ENCODE peak calls at places on chromosome 3, in ten cellular contexts. One of them, this sample, is unnamed.

GRCh38 chr3:142647856-142648255 is 51.7 kb downstream of the PLS1 start:
- DNase-seq in stimulated activated CD8-positive, alpha-beta memory T cell treated with anti-CD3 and anti-CD28 coated beads, Interleukin-4, amount 100 ng/mL, for 24 hours: no peak
- DNase-seq in mucosa of gallbladder: no peak
- DNase-seq in mesendoderm: no peak
- DNase-seq in ELR: peak
- DNase-seq in MV-4-11: no peak
- DNase-seq in GM04504: no peak
- DNase-seq in NCI-H1105: no peak
- DNase-seq in HS-5: peak
- DNase-seq in ovary: no peak
- DNase-seq in this sample: no peak

GRCh38 chr3:99808163-99808794 is 9.4 kb upstream of the CMSS1 start:
- DNase-seq in ovary: no peak
- DNase-seq in GM04504: peak
- DNase-seq in stimulated activated CD8-positive, alpha-beta memory T cell treated with anti-CD3 and anti-CD28 coated beads, Interleukin-4, amount 100 ng/mL, for 24 hours: no peak
- DNase-seq in NCI-H1105: peak
- DNase-seq in HS-5: peak
- DNase-seq in mucosa of gallbladder: peak
- DNase-seq in ELR: peak
- DNase-seq in MV-4-11: peak
- DNase-seq in mesendoderm: peak
- DNase-seq in this sample: peak

GRCh38 chr3:23810342-23811116 is 4.8 kb downstream of the UBE2E1 start:
- DNase-seq in ovary: peak
- DNase-seq in mucosa of gallbladder: no peak
- DNase-seq in HS-5: no peak
- DNase-seq in stimulated activated CD8-positive, alpha-beta memory T cell treated with anti-CD3 and anti-CD28 coated beads, Interleukin-4, amount 100 ng/mL, for 24 hours: no peak
- DNase-seq in ELR: peak
- DNase-seq in MV-4-11: no peak
- DNase-seq in NCI-H1105: peak
- DNase-seq in mesendoderm: peak
- DNase-seq in GM04504: no peak
- DNase-seq in this sample: peak

GRCh38 chr3:127822836-127823589 is 698 bp upstream of the MGLL start:
- DNase-seq in ELR: peak
- DNase-seq in MV-4-11: peak
- DNase-seq in HS-5: no peak
- DNase-seq in GM04504: no peak
- DNase-seq in NCI-H1105: no peak
- DNase-seq in ovary: peak
- DNase-seq in stimulated activated CD8-positive, alpha-beta memory T cell treated with anti-CD3 and anti-CD28 coated beads, Interleukin-4, amount 100 ng/mL, for 24 hours: no peak
- DNase-seq in mesendoderm: no peak
- DNase-seq in mucosa of gallbladder: peak
- DNase-seq in this sample: peak

GRCh38 chr3:141401584-141402475 is 33.5 kb downstream of the ZBTB38 start:
- DNase-seq in ELR: peak
- DNase-seq in mesendoderm: peak
- DNase-seq in MV-4-11: no peak
- DNase-seq in ovary: peak
- DNase-seq in HS-5: no peak
- DNase-seq in NCI-H1105: peak
- DNase-seq in GM04504: no peak
- DNase-seq in stimulated activated CD8-positive, alpha-beta memory T cell treated with anti-CD3 and anti-CD28 coated beads, Interleukin-4, amount 100 ng/mL, for 24 hours: peak
- DNase-seq in mucosa of gallbladder: no peak
- DNase-seq in this sample: peak

GRCh38 chr3:134852132-134852531 is 57.1 kb downstream of the EPHB1 start:
- DNase-seq in mesendoderm: no peak
- DNase-seq in ovary: no peak
- DNase-seq in HS-5: no peak
- DNase-seq in ELR: no peak
- DNase-seq in NCI-H1105: no peak
- DNase-seq in GM04504: no peak
- DNase-seq in mucosa of gallbladder: no peak
- DNase-seq in stimulated activated CD8-positive, alpha-beta memory T cell treated with anti-CD3 and anti-CD28 coated beads, Interleukin-4, amount 100 ng/mL, for 24 hours: no peak
- DNase-seq in MV-4-11: no peak
- DNase-seq in this sample: peak

GRCh38 chr3:52845157-52845556 is 10.3 kb upstream of the MUSTN1 start:
- DNase-seq in MV-4-11: peak
- DNase-seq in NCI-H1105: no peak
- DNase-seq in ovary: no peak
- DNase-seq in GM04504: no peak
- DNase-seq in mucosa of gallbladder: peak
- DNase-seq in mesendoderm: no peak
- DNase-seq in stimulated activated CD8-positive, alpha-beta memory T cell treated with anti-CD3 and anti-CD28 coated beads, Interleukin-4, amount 100 ng/mL, for 24 hours: no peak
- DNase-seq in ELR: no peak
- DNase-seq in HS-5: no peak
- DNase-seq in this sample: no peak

GRCh38 chr3:152365766-152366593 is 97.3 kb downstream of the MBNL1 start:
- DNase-seq in MV-4-11: no peak
- DNase-seq in ELR: no peak
- DNase-seq in GM04504: no peak
- DNase-seq in mucosa of gallbladder: no peak
- DNase-seq in stimulated activated CD8-positive, alpha-beta memory T cell treated with anti-CD3 and anti-CD28 coated beads, Interleukin-4, amount 100 ng/mL, for 24 hours: no peak
- DNase-seq in HS-5: no peak
- DNase-seq in ovary: no peak
- DNase-seq in NCI-H1105: peak
- DNase-seq in mesendoderm: no peak
- DNase-seq in this sample: no peak

GRCh38 chr3:112979244-112979832 is 4.4 kb upstream of the CD200R1 start:
- DNase-seq in NCI-H1105: peak
- DNase-seq in HS-5: peak
- DNase-seq in mesendoderm: peak
- DNase-seq in ovary: no peak
- DNase-seq in stimulated activated CD8-positive, alpha-beta memory T cell treated with anti-CD3 and anti-CD28 coated beads, Interleukin-4, amount 100 ng/mL, for 24 hours: no peak
- DNase-seq in ELR: peak
- DNase-seq in GM04504: no peak
- DNase-seq in MV-4-11: peak
- DNase-seq in mucosa of gallbladder: no peak
- DNase-seq in this sample: peak

GRCh38 chr3:115710799-115711198 is 87.5 kb downstream of the GAP43 start:
- DNase-seq in HS-5: peak
- DNase-seq in ovary: no peak
- DNase-seq in mucosa of gallbladder: no peak
- DNase-seq in NCI-H1105: no peak
- DNase-seq in ELR: no peak
- DNase-seq in MV-4-11: no peak
- DNase-seq in GM04504: no peak
- DNase-seq in stimulated activated CD8-positive, alpha-beta memory T cell treated with anti-CD3 and anti-CD28 coated beads, Interleukin-4, amount 100 ng/mL, for 24 hours: no peak
- DNase-seq in mesendoderm: no peak
- DNase-seq in this sample: no peak

GRCh38 chr3:189728915-189729314 is 97.7 kb downstream of the TP63 start:
- DNase-seq in HS-5: no peak
- DNase-seq in NCI-H1105: no peak
- DNase-seq in GM04504: no peak
- DNase-seq in mesendoderm: no peak
- DNase-seq in MV-4-11: no peak
- DNase-seq in ovary: no peak
- DNase-seq in stimulated activated CD8-positive, alpha-beta memory T cell treated with anti-CD3 and anti-CD28 coated beads, Interleukin-4, amount 100 ng/mL, for 24 hours: no peak
- DNase-seq in ELR: no peak
- DNase-seq in mucosa of gallbladder: no peak
- DNase-seq in this sample: no peak

GRCh38 chr3:11651900-11652299 is 8.2 kb upstream of the VGLL4 start:
- DNase-seq in mesendoderm: no peak
- DNase-seq in stimulated activated CD8-positive, alpha-beta memory T cell treated with anti-CD3 and anti-CD28 coated beads, Interleukin-4, amount 100 ng/mL, for 24 hours: no peak
- DNase-seq in mucosa of gallbladder: no peak
- DNase-seq in GM04504: no peak
- DNase-seq in ovary: no peak
- DNase-seq in ELR: peak
- DNase-seq in MV-4-11: peak
- DNase-seq in HS-5: no peak
- DNase-seq in NCI-H1105: no peak
- DNase-seq in this sample: peak

GRCh38 chr3:67064105-67064504 is 66.0 kb downstream of the KBTBD8 start:
- DNase-seq in ovary: no peak
- DNase-seq in mucosa of gallbladder: no peak
- DNase-seq in ELR: peak
- DNase-seq in GM04504: no peak
- DNase-seq in MV-4-11: no peak
- DNase-seq in HS-5: no peak
- DNase-seq in stimulated activated CD8-positive, alpha-beta memory T cell treated with anti-CD3 and anti-CD28 coated beads, Interleukin-4, amount 100 ng/mL, for 24 hours: no peak
- DNase-seq in mesendoderm: no peak
- DNase-seq in NCI-H1105: no peak
- DNase-seq in this sample: no peak

GRCh38 chr3:126826693-126827092 is 122.7 kb downstream of the CHCHD6 start:
- DNase-seq in NCI-H1105: no peak
- DNase-seq in mucosa of gallbladder: no peak
- DNase-seq in stimulated activated CD8-positive, alpha-beta memory T cell treated with anti-CD3 and anti-CD28 coated beads, Interleukin-4, amount 100 ng/mL, for 24 hours: no peak
- DNase-seq in GM04504: no peak
- DNase-seq in ELR: no peak
- DNase-seq in HS-5: no peak
- DNase-seq in mesendoderm: no peak
- DNase-seq in ovary: no peak
- DNase-seq in MV-4-11: no peak
- DNase-seq in this sample: no peak

GRCh38 chr3:179450901-179451334 is 352 bp downstream of the GNB4 start:
- DNase-seq in GM04504: no peak
- DNase-seq in mesendoderm: peak
- DNase-seq in stimulated activated CD8-positive, alpha-beta memory T cell treated with anti-CD3 and anti-CD28 coated beads, Interleukin-4, amount 100 ng/mL, for 24 hours: no peak
- DNase-seq in ELR: peak
- DNase-seq in mucosa of gallbladder: peak
- DNase-seq in NCI-H1105: no peak
- DNase-seq in HS-5: no peak
- DNase-seq in MV-4-11: peak
- DNase-seq in ovary: no peak
- DNase-seq in this sample: no peak

GRCh38 chr3:65761890-65762605 is 276.7 kb downstream of the MAGI1 start:
- DNase-seq in GM04504: no peak
- DNase-seq in ovary: no peak
- DNase-seq in MV-4-11: no peak
- DNase-seq in stimulated activated CD8-positive, alpha-beta memory T cell treated with anti-CD3 and anti-CD28 coated beads, Interleukin-4, amount 100 ng/mL, for 24 hours: no peak
- DNase-seq in NCI-H1105: no peak
- DNase-seq in mesendoderm: no peak
- DNase-seq in mucosa of gallbladder: no peak
- DNase-seq in HS-5: no peak
- DNase-seq in ELR: no peak
- DNase-seq in this sample: no peak

GRCh38 chr3:126915015-126915414 is 67.9 kb upstream of the PLXNA1 start:
- DNase-seq in mesendoderm: no peak
- DNase-seq in mucosa of gallbladder: no peak
- DNase-seq in ELR: no peak
- DNase-seq in MV-4-11: no peak
- DNase-seq in ovary: no peak
- DNase-seq in GM04504: no peak
- DNase-seq in stimulated activated CD8-positive, alpha-beta memory T cell treated with anti-CD3 and anti-CD28 coated beads, Interleukin-4, amount 100 ng/mL, for 24 hours: no peak
- DNase-seq in HS-5: no peak
- DNase-seq in NCI-H1105: no peak
- DNase-seq in this sample: no peak

GRCh38 chr3:1578105-1578833 is 485.4 kb downstream of the CNTN6 start:
- DNase-seq in NCI-H1105: no peak
- DNase-seq in GM04504: no peak
- DNase-seq in ovary: no peak
- DNase-seq in mucosa of gallbladder: no peak
- DNase-seq in mesendoderm: no peak
- DNase-seq in ELR: no peak
- DNase-seq in MV-4-11: no peak
- DNase-seq in stimulated activated CD8-positive, alpha-beta memory T cell treated with anti-CD3 and anti-CD28 coated beads, Interleukin-4, amount 100 ng/mL, for 24 hours: no peak
- DNase-seq in HS-5: no peak
- DNase-seq in this sample: no peak

GRCh38 chr3:193829781-193830180 is 236.8 kb downstream of the OPA1 start:
- DNase-seq in mucosa of gallbladder: peak
- DNase-seq in NCI-H1105: no peak
- DNase-seq in GM04504: peak
- DNase-seq in mesendoderm: peak
- DNase-seq in MV-4-11: peak
- DNase-seq in HS-5: no peak
- DNase-seq in ELR: peak
- DNase-seq in ovary: no peak
- DNase-seq in stimulated activated CD8-positive, alpha-beta memory T cell treated with anti-CD3 and anti-CD28 coated beads, Interleukin-4, amount 100 ng/mL, for 24 hours: no peak
- DNase-seq in this sample: no peak

GRCh38 chr3:195549931-195550519 is 6.9 kb upstream of the PPP1R2 start:
- DNase-seq in ELR: no peak
- DNase-seq in NCI-H1105: no peak
- DNase-seq in MV-4-11: no peak
- DNase-seq in stimulated activated CD8-positive, alpha-beta memory T cell treated with anti-CD3 and anti-CD28 coated beads, Interleukin-4, amount 100 ng/mL, for 24 hours: peak
- DNase-seq in GM04504: no peak
- DNase-seq in ovary: no peak
- DNase-seq in mesendoderm: no peak
- DNase-seq in HS-5: no peak
- DNase-seq in mucosa of gallbladder: peak
- DNase-seq in this sample: no peak

GRCh38 chr3:158420654-158421396 is 150.2 kb upstream of the MLF1 start:
- DNase-seq in HS-5: peak
- DNase-seq in mucosa of gallbladder: no peak
- DNase-seq in ELR: peak
- DNase-seq in mesendoderm: no peak
- DNase-seq in NCI-H1105: no peak
- DNase-seq in GM04504: peak
- DNase-seq in ovary: no peak
- DNase-seq in MV-4-11: no peak
- DNase-seq in stimulated activated CD8-positive, alpha-beta memory T cell treated with anti-CD3 and anti-CD28 coated beads, Interleukin-4, amount 100 ng/mL, for 24 hours: no peak
- DNase-seq in this sample: no peak

GRCh38 chr3:64685800-64686445 is 1.9 kb downstream of the ADAMTS9 start:
- DNase-seq in ovary: peak
- DNase-seq in NCI-H1105: peak
- DNase-seq in MV-4-11: no peak
- DNase-seq in HS-5: peak
- DNase-seq in stimulated activated CD8-positive, alpha-beta memory T cell treated with anti-CD3 and anti-CD28 coated beads, Interleukin-4, amount 100 ng/mL, for 24 hours: no peak
- DNase-seq in mucosa of gallbladder: peak
- DNase-seq in GM04504: peak
- DNase-seq in ELR: peak
- DNase-seq in mesendoderm: peak
- DNase-seq in this sample: peak

GRCh38 chr3:34783881-34784280 is 855.4 kb upstream of the ARPP21 start:
- DNase-seq in mucosa of gallbladder: no peak
- DNase-seq in NCI-H1105: no peak
- DNase-seq in GM04504: no peak
- DNase-seq in mesendoderm: no peak
- DNase-seq in MV-4-11: peak
- DNase-seq in ovary: no peak
- DNase-seq in stimulated activated CD8-positive, alpha-beta memory T cell treated with anti-CD3 and anti-CD28 coated beads, Interleukin-4, amount 100 ng/mL, for 24 hours: no peak
- DNase-seq in ELR: no peak
- DNase-seq in HS-5: peak
- DNase-seq in this sample: no peak

GRCh38 chr3:64359735-64360134 is 134.5 kb upstream of the PRICKLE2 start:
- DNase-seq in ovary: no peak
- DNase-seq in ELR: no peak
- DNase-seq in HS-5: no peak
- DNase-seq in NCI-H1105: no peak
- DNase-seq in MV-4-11: no peak
- DNase-seq in stimulated activated CD8-positive, alpha-beta memory T cell treated with anti-CD3 and anti-CD28 coated beads, Interleukin-4, amount 100 ng/mL, for 24 hours: no peak
- DNase-seq in mesendoderm: no peak
- DNase-seq in mucosa of gallbladder: no peak
- DNase-seq in GM04504: no peak
- DNase-seq in this sample: no peak